ENCODE peak calls at places on chromosome 21, in eight cellular contexts. Q is NCI-H460; X is KBM-7; C is hippocampal formation; T is AG20443; R is C1 segment of cervical spinal cord; J is CD4-positive, alpha-beta T cell; I is pons. M is an unnamed sample.

GRCh38 chr21:34728479-34728878 is 59.7 kb downstream of the CLIC6 start:
- DNase-seq in Q (no peak), X (no peak), C (no peak), T (no peak), R (no peak), J (no peak), I (no peak), M (no peak)

GRCh38 chr21:45954271-45954670 is 27.3 kb upstream of the COL6A1 start:
- DNase-seq in Q (no peak), X (no peak), C (no peak), T (peak), R (no peak), J (no peak), I (no peak), M (peak)

GRCh38 chr21:31490471-31490870 is 146.4 kb upstream of the TIAM1 start:
- DNase-seq in Q (no peak), X (no peak), C (no peak), T (no peak), R (no peak), J (no peak), I (no peak), M (no peak)

GRCh38 chr21:42146821-42147220 is 72.1 kb upstream of the ABCG1 start:
- DNase-seq in Q (no peak), X (no peak), C (no peak), T (no peak), R (no peak), J (no peak), I (no peak), M (no peak)

GRCh38 chr21:31145271-31145801 is 107.1 kb upstream of the KRTAP19-8 start:
- DNase-seq in Q (no peak), X (no peak), C (peak), T (no peak), R (no peak), J (no peak), I (no peak), M (no peak)

GRCh38 chr21:33966324-33966949 is 50.8 kb upstream of the ATP5PO start:
- DNase-seq in Q (no peak), X (peak), C (no peak), T (no peak), R (no peak), J (no peak), I (no peak), M (no peak)

GRCh38 chr21:29350246-29350779 is 51.6 kb downstream of the BACH1 start:
- DNase-seq in Q (no peak), X (no peak), C (no peak), T (no peak), R (no peak), J (no peak), I (no peak), M (no peak)

GRCh38 chr21:34596561-34597271 is 18.2 kb downstream of the RCAN1 start:
- DNase-seq in Q (no peak), X (no peak), C (no peak), T (no peak), R (no peak), J (no peak), I (no peak), M (no peak)

GRCh38 chr21:40902299-40902698 is 55.3 kb upstream of the DSCAM start:
- DNase-seq in Q (no peak), X (no peak), C (peak), T (no peak), R (peak), J (no peak), I (peak), M (no peak)

GRCh38 chr21:34029724-34030528 is 43.5 kb upstream of the MRPS6 start:
- DNase-seq in Q (peak), X (no peak), C (no peak), T (peak), R (no peak), J (peak), I (peak), M (no peak)

GRCh38 chr21:39564200-39564599 is 48.5 kb upstream of the B3GALT5 start:
- DNase-seq in Q (no peak), X (no peak), C (no peak), T (no peak), R (peak), J (no peak), I (peak), M (peak)

GRCh38 chr21:44518684-44519083 is 21.3 kb downstream of the KRTAP10-1 start:
- DNase-seq in Q (no peak), X (no peak), C (no peak), T (no peak), R (no peak), J (no peak), I (no peak), M (no peak)

GRCh38 chr21:42997053-42997452 is 22.7 kb downstream of the PKNOX1 start:
- DNase-seq in Q (peak), X (no peak), C (no peak), T (peak), R (no peak), J (no peak), I (no peak), M (peak)

GRCh38 chr21:45972716-45973474 is 8.7 kb upstream of the COL6A1 start:
- DNase-seq in Q (no peak), X (no peak), C (no peak), T (peak), R (no peak), J (no peak), I (no peak), M (peak)

GRCh38 chr21:21137986-21138385 is 139.8 kb downstream of the NCAM2 start:
- DNase-seq in Q (no peak), X (no peak), C (no peak), T (no peak), R (no peak), J (no peak), I (no peak), M (peak)

GRCh38 chr21:15872236-15872635 is 142.5 kb downstream of the USP25 start:
- DNase-seq in Q (no peak), X (no peak), C (no peak), T (no peak), R (no peak), J (no peak), I (no peak), M (peak)

GRCh38 chr21:30340714-30341573 is 3.5 kb upstream of the KRTAP27-1 start:
- DNase-seq in Q (peak), X (peak), C (no peak), T (peak), R (no peak), J (peak), I (peak), M (peak)

GRCh38 chr21:44462834-44463200 is 7.5 kb downstream of the LRRC3 start:
- DNase-seq in Q (no peak), X (no peak), C (no peak), T (no peak), R (no peak), J (no peak), I (no peak), M (no peak)

GRCh38 chr21:45643021-45643980 is at the start of gene PCBP3:
- DNase-seq in Q (peak), X (peak), C (peak), T (peak), R (peak), J (peak), I (peak), M (peak)

GRCh38 chr21:42389449-42389835 is 6.4 kb downstream of the TMPRSS3 start:
- DNase-seq in Q (no peak), X (no peak), C (no peak), T (no peak), R (no peak), J (no peak), I (no peak), M (no peak)

GRCh38 chr21:15706686-15707085 is 23.1 kb upstream of the USP25 start:
- DNase-seq in Q (no peak), X (no peak), C (no peak), T (peak), R (no peak), J (no peak), I (no peak), M (peak)

GRCh38 chr21:46643379-46644177 is 8.1 kb downstream of the PRMT2 start:
- DNase-seq in Q (no peak), X (no peak), C (no peak), T (no peak), R (no peak), J (no peak), I (no peak), M (no peak)

GRCh38 chr21:45981641-45982255 is at the start of gene COL6A1:
- DNase-seq in Q (peak), X (peak), C (no peak), T (peak), R (no peak), J (no peak), I (no peak), M (peak)

GRCh38 chr21:37427221-37427620 is 60.6 kb downstream of the DYRK1A start:
- DNase-seq in Q (no peak), X (no peak), C (no peak), T (no peak), R (no peak), J (no peak), I (no peak), M (no peak)

GRCh38 chr21:36478207-36478701 is 1.7 kb downstream of the CLDN14 start:
- DNase-seq in Q (no peak), X (no peak), C (no peak), T (peak), R (no peak), J (no peak), I (no peak), M (peak)

GRCh38 chr21:15138475-15138874 is 73.7 kb upstream of the NRIP1 start:
- DNase-seq in Q (no peak), X (peak), C (no peak), T (no peak), R (no peak), J (no peak), I (no peak), M (peak)

GRCh38 chr21:38476385-38476784 is 21.9 kb downstream of the ERG start:
- DNase-seq in Q (no peak), X (peak), C (no peak), T (no peak), R (no peak), J (no peak), I (no peak), M (no peak)

GRCh38 chr21:44547656-44548331 is 3.5 kb downstream of the KRTAP10-2 start:
- DNase-seq in Q (no peak), X (no peak), C (no peak), T (no peak), R (no peak), J (peak), I (no peak), M (no peak)

GRCh38 chr21:45601551-45601950 is 42.0 kb upstream of the PCBP3 start:
- DNase-seq in Q (no peak), X (no peak), C (no peak), T (no peak), R (no peak), J (no peak), I (no peak), M (no peak)

GRCh38 chr21:43913928-43914327 is 48.9 kb downstream of the AGPAT3 start:
- DNase-seq in Q (no peak), X (peak), C (no peak), T (no peak), R (no peak), J (peak), I (no peak), M (peak)

GRCh38 chr21:35565204-35565611 is 495.1 kb downstream of the SETD4 start:
- DNase-seq in Q (no peak), X (peak), C (no peak), T (peak), R (no peak), J (no peak), I (no peak), M (peak)

GRCh38 chr21:42373181-42373907 is 7.0 kb upstream of the TFF1 start:
- DNase-seq in Q (no peak), X (no peak), C (no peak), T (no peak), R (no peak), J (peak), I (no peak), M (no peak)

GRCh38 chr21:37072988-37073416 is at the start of the genes PIGP and TTC3:
- DNase-seq in Q (peak), X (peak), C (peak), T (peak), R (peak), J (peak), I (peak), M (peak)

GRCh38 chr21:33587792-33588484 is 546 bp downstream of the DONSON start:
- DNase-seq in Q (peak), X (peak), C (no peak), T (peak), R (no peak), J (peak), I (no peak), M (peak)

GRCh38 chr21:45558044-45558721 is 15.9 kb upstream of the SLC19A1 start:
- DNase-seq in Q (no peak), X (no peak), C (no peak), T (no peak), R (no peak), J (no peak), I (no peak), M (no peak)

GRCh38 chr21:35136586-35137254 is 87.6 kb upstream of the RUNX1 start:
- DNase-seq in Q (peak), X (no peak), C (no peak), T (peak), R (no peak), J (no peak), I (no peak), M (peak)

GRCh38 chr21:46081862-46082637 is 15.9 kb upstream of the COL6A2 start:
- DNase-seq in Q (no peak), X (no peak), C (no peak), T (no peak), R (no peak), J (no peak), I (no peak), M (no peak)

GRCh38 chr21:45303751-45304150 is 16.1 kb upstream of the POFUT2 start:
- DNase-seq in Q (no peak), X (no peak), C (no peak), T (no peak), R (no peak), J (no peak), I (no peak), M (no peak)